ENCODE peak calls at places on chromosomes 7 and 10, in nine cellular contexts. O, A, S, N, V, M, Y, K and X are unnamed samples.
A peak's percentile ranks its signal among the peaks of the same experiment; 100 is the strongest.

GRCh38 chr7:151438864-151439601 is 908 bp downstream of the CRYGN start:
- DNase-seq in O (no peak), A (no peak), S (no peak), N (no peak), V (no peak), M (no peak), Y (no peak), K (no peak), X (no peak)

GRCh38 chr10:132166216-132166950 is 20.4 kb upstream of the DPYSL4 start:
- DNase-seq in O (no peak), A (no peak), S (no peak), N (no peak), V (no peak), M (no peak), Y (no peak), K (no peak), X (no peak)

GRCh38 chr7:117163101-117163500 is 159.8 kb downstream of the WNT2 start:
- DNase-seq in O (no peak), A (no peak), S (no peak), N (no peak), V (no peak), M (no peak), Y (no peak), K (no peak), X (no peak)

GRCh38 chr7:107469836-107470416 is at the start of gene GPR22:
- DNase-seq in O (peak; percentile 19), A (no peak), S (no peak), N (no peak), V (no peak), M (peak; percentile 19), Y (no peak), K (no peak), X (no peak)

GRCh38 chr10:31707578-31708411 is 220.8 kb downstream of the ARHGAP12 start:
- DNase-seq in O (no peak), A (no peak), S (no peak), N (peak; percentile 3), V (peak; percentile 39), M (peak; percentile 25), Y (peak; percentile 8), K (peak; percentile 67), X (no peak)

GRCh38 chr7:155527664-155528063 is 18.7 kb downstream of the CNPY1 start:
- DNase-seq in O (no peak), A (no peak), S (no peak), N (no peak), V (no peak), M (no peak), Y (no peak), K (no peak), X (no peak)

GRCh38 chr7:152180587-152180986 is 155.1 kb downstream of the GALNT11 start:
- DNase-seq in O (peak; percentile 40), A (no peak), S (no peak), N (no peak), V (no peak), M (peak; percentile 4), Y (no peak), K (no peak), X (no peak)

GRCh38 chr7:2008101-2008935 is 224.4 kb downstream of the MAD1L1 start:
- DNase-seq in O (peak; percentile 49), A (no peak), S (no peak), N (no peak), V (no peak), M (no peak), Y (no peak), K (no peak), X (no peak)

GRCh38 chr7:25732771-25733217 is 419.2 kb upstream of the NFE2L3 start:
- DNase-seq in O (no peak), A (no peak), S (no peak), N (no peak), V (no peak), M (peak; percentile 4), Y (no peak), K (no peak), X (no peak)

GRCh38 chr7:1380211-1380815 is 79.0 kb downstream of the MICALL2 start:
- DNase-seq in O (no peak), A (no peak), S (no peak), N (no peak), V (no peak), M (no peak), Y (no peak), K (no peak), X (no peak)

GRCh38 chr10:953836-954235 is 22.3 kb upstream of the LARP4B start:
- DNase-seq in O (no peak), A (no peak), S (no peak), N (no peak), V (no peak), M (no peak), Y (no peak), K (no peak), X (no peak)

GRCh38 chr7:73841689-73842247 is 548 bp downstream of the METTL27 start:
- DNase-seq in O (no peak), A (peak; percentile 44), S (no peak), N (no peak), V (no peak), M (no peak), Y (no peak), K (no peak), X (no peak)

GRCh38 chr7:924541-925231 is 29.8 kb downstream of the ADAP1 start:
- DNase-seq in O (no peak), A (no peak), S (peak; percentile 42), N (no peak), V (peak; percentile 74), M (peak; percentile 4), Y (peak; percentile 73), K (no peak), X (peak; percentile 48)

GRCh38 chr10:87722716-87723115 is 63.0 kb downstream of the PAPSS2 start:
- DNase-seq in O (no peak), A (no peak), S (no peak), N (no peak), V (no peak), M (no peak), Y (no peak), K (no peak), X (no peak)

GRCh38 chr7:157276091-157276561 is 60.7 kb upstream of the DNAJB6 start:
- DNase-seq in O (no peak), A (no peak), S (no peak), N (no peak), V (no peak), M (no peak), Y (no peak), K (no peak), X (no peak)